ENCODE peak calls at places on chromosomes 11 and 22, in nine cellular contexts. Y is CD4-positive, CD25-positive, alpha-beta regulatory T cell; L is psoas muscle; I is heart right ventricle; G is pancreas; O is effector memory CD4-positive, alpha-beta T cell; K is neuronal stem cell; T is Panc1; F is GM23248. S is an unnamed sample. For H3K4me1, the result is how much of the 10 kb centered on the place peaks cover.

GRCh38 chr11:121321614-121322243 is 29.2 kb downstream of the SC5D start:
- DNase-seq in I (peak), T (peak), L (no peak), K (peak), Y (no peak), G (no peak), O (peak), F (peak), S (peak)

GRCh38 chr11:36130401-36130800 is 158.8 kb downstream of the COMMD9 start:
- DNase-seq in G (no peak), F (peak), I (no peak), K (no peak), L (no peak), Y (no peak), T (no peak), O (no peak), S (no peak)

GRCh38 chr11:126790550-126790981 is 210.0 kb downstream of the KIRREL3 start:
- DNase-seq in Y (no peak), I (no peak), K (no peak), O (no peak), F (peak), G (no peak), T (no peak), L (no peak), S (no peak)

GRCh38 chr11:46874586-46874985 is 28.5 kb upstream of the CKAP5 start:
- DNase-seq in O (no peak), Y (no peak), K (no peak), G (no peak), L (no peak), F (no peak), I (no peak), T (no peak), S (no peak)

GRCh38 chr11:10246991-10247390 is 47.0 kb downstream of the SBF2 start:
- DNase-seq in L (no peak), K (no peak), T (no peak), I (no peak), Y (no peak), F (peak), G (no peak), O (no peak), S (no peak)

GRCh38 chr11:2303627-2304155 is 1.9 kb downstream of the TSPAN32 start:
- DNase-seq in T (no peak), Y (no peak), L (peak), O (no peak), F (no peak), G (no peak), I (peak), K (no peak), S (no peak)

GRCh38 chr11:125001073-125001764 is 47.2 kb downstream of the CCDC15 start:
- DNase-seq in I (no peak), T (no peak), Y (no peak), O (no peak), G (no peak), F (peak), K (no peak), L (no peak), S (no peak)

GRCh38 chr11:119352857-119353260 is 6.4 kb upstream of the MFRP start:
- DNase-seq in I (peak), K (no peak), T (no peak), G (peak), L (peak), F (no peak), Y (no peak), O (no peak), S (no peak)

GRCh38 chr11:102293873-102294601 is 23.2 kb upstream of the BIRC3 start:
- DNase-seq in Y (no peak), I (no peak), G (no peak), F (peak), O (no peak), K (no peak), L (no peak), T (peak), S (peak)

GRCh38 chr11:17478064-17478463 is 1.4 kb upstream of the ABCC8 start:
- DNase-seq in G (no peak), Y (no peak), T (no peak), K (no peak), O (no peak), L (no peak), I (no peak), F (peak), S (no peak)

GRCh38 chr11:65538915-65539374 is 14.1 kb downstream of the SCYL1 start:
- DNase-seq in I (no peak), T (no peak), O (no peak), L (no peak), G (peak), F (peak), Y (no peak), K (no peak), S (no peak)

GRCh38 chr22:19870153-19871022 is 15.7 kb upstream of the GNB1L start:
- DNase-seq in Y (no peak), O (no peak), G (no peak), K (no peak), L (no peak), F (no peak), I (no peak), T (no peak), S (no peak)

GRCh38 chr22:20238567-20239062 is 29.5 kb downstream of the RTN4R start:
- DNase-seq in I (peak), L (peak), K (peak), O (peak), T (no peak), F (peak), G (peak), Y (peak), S (peak)

GRCh38 chr11:119363874-119364590 is 17.5 kb downstream of the USP2 start:
- DNase-seq in T (no peak), O (peak), Y (peak), I (no peak), K (peak), G (peak), F (peak), L (peak), S (peak)

GRCh38 chr11:2206291-2206690 is 34.7 kb upstream of the TH start:
- DNase-seq in T (no peak), G (no peak), K (no peak), L (peak), Y (no peak), F (no peak), I (no peak), O (no peak), S (peak)

GRCh38 chr11:62912268-62912667 is 8.9 kb downstream of the CHRM1 start:
- DNase-seq in F (no peak), O (no peak), K (no peak), T (no peak), L (no peak), G (no peak), Y (no peak), I (no peak), S (no peak)

GRCh38 chr11:80916180-80916811 is 1475.5 kb upstream of the TENM4 start:
- DNase-seq in O (no peak), F (no peak), T (no peak), G (no peak), L (no peak), K (no peak), Y (no peak), I (no peak), S (no peak)

GRCh38 chr11:129313588-129314288 is 61.9 kb upstream of the BARX2 start:
- DNase-seq in L (no peak), G (no peak), I (no peak), T (no peak), O (no peak), K (no peak), F (peak), Y (no peak), S (no peak)

GRCh38 chr11:2775626-2776350 is 76.0 kb upstream of the KCNQ1OT1 start:
- DNase-seq in T (no peak), I (peak), K (no peak), G (peak), O (no peak), L (peak), Y (no peak), F (no peak), S (peak)

GRCh38 chr22:41888638-41889200 is 26.2 kb downstream of the SHISA8 start:
- DNase-seq in G (no peak), Y (no peak), F (peak), L (no peak), I (no peak), O (no peak), K (no peak), T (no peak), S (no peak)

GRCh38 chr11:34586655-34587281 is 34.1 kb upstream of the EHF start:
- DNase-seq in Y (no peak), L (no peak), G (no peak), O (no peak), I (no peak), T (peak), K (no peak), F (no peak), S (no peak)

GRCh38 chr11:102929966-102930365 is 25.6 kb downstream of the MMP13 start:
- DNase-seq in L (no peak), G (no peak), F (no peak), I (no peak), T (no peak), Y (no peak), O (no peak), K (no peak), S (no peak)

GRCh38 chr11:111352235-111352746 is 26.8 kb downstream of the POU2AF1 start:
- DNase-seq in L (no peak), G (no peak), I (no peak), Y (no peak), T (no peak), O (no peak), K (no peak), F (no peak), S (no peak)

GRCh38 chr11:75031771-75032549 is 43.2 kb downstream of the NEU3 start:
- DNase-seq in K (peak), T (no peak), F (peak), L (peak), Y (peak), O (peak), I (peak), G (peak), S (peak)

GRCh38 chr11:109796253-109796652 is 296.9 kb upstream of the ZC3H12C start:
- DNase-seq in Y (no peak), I (no peak), L (no peak), G (no peak), O (no peak), K (no peak), T (no peak), F (no peak), S (no peak)

GRCh38 chr11:111064118-111064517 is 181.4 kb upstream of the POU2AF2 start:
- DNase-seq in F (peak), Y (no peak), G (no peak), T (no peak), O (no peak), K (no peak), I (no peak), L (no peak), S (no peak)

GRCh38 chr11:46302866-46303265 is 25.4 kb downstream of the CREB3L1 start:
- DNase-seq in F (no peak), K (no peak), G (no peak), Y (no peak), I (no peak), T (no peak), L (no peak), O (no peak), S (no peak)

GRCh38 chr22:49566693-49567092 is 261.0 kb downstream of the BRD1 start:
- DNase-seq in I (no peak), T (no peak), K (no peak), O (no peak), G (no peak), F (no peak), L (peak), Y (no peak), S (no peak)

GRCh38 chr22:20783844-20784723 is 10.2 kb downstream of the SERPIND1 start:
- DNase-seq in L (no peak), K (peak), I (peak), O (peak), F (peak), T (peak), G (no peak), Y (peak), S (peak)

GRCh38 chr11:128476729-128477128 is 110.6 kb downstream of the ETS1 start:
- DNase-seq in I (no peak), K (no peak), Y (peak), F (no peak), T (no peak), O (peak), L (no peak), G (no peak), S (peak)

GRCh38 chr11:120104041-120104440 is 33.9 kb downstream of the TRIM29 start:
- DNase-seq in K (no peak), F (no peak), L (no peak), I (no peak), T (no peak), O (no peak), G (no peak), Y (no peak), S (no peak)

GRCh38 chr11:73141031-73141308 is 1.1 kb downstream of the FCHSD2 start:
- DNase-seq in Y (no peak), T (no peak), I (no peak), G (no peak), L (peak), O (no peak), K (peak), F (peak), S (peak)

GRCh38 chr11:73143126-73143838 is 1.2 kb upstream of the FCHSD2 start:
- DNase-seq in L (no peak), G (no peak), K (no peak), Y (no peak), T (no peak), O (no peak), F (peak), I (no peak), S (no peak)

GRCh38 chr11:73140213-73141030 is 1.7 kb downstream of the FCHSD2 start:
- DNase-seq in T (no peak), K (peak), Y (no peak), L (no peak), I (peak), F (peak), G (no peak), O (no peak), S (peak)

GRCh38 chr11:73142128-73142377 is at the start of gene FCHSD2:
- DNase-seq in Y (no peak), G (no peak), T (no peak), O (no peak), F (no peak), L (no peak), K (no peak), I (no peak), S (no peak)

GRCh38 chr11:73141309-73142127 is 600 bp downstream of the FCHSD2 start:
- DNase-seq in G (peak), F (peak), Y (peak), L (peak), I (peak), T (no peak), O (peak), K (peak), S (peak)
- H3K4me1 ChIP-seq in G (under half), F (under half), Y (under half), L (under half), I (half or more), T (under half), O (under half), K (under half), S (under half)

DNA sequence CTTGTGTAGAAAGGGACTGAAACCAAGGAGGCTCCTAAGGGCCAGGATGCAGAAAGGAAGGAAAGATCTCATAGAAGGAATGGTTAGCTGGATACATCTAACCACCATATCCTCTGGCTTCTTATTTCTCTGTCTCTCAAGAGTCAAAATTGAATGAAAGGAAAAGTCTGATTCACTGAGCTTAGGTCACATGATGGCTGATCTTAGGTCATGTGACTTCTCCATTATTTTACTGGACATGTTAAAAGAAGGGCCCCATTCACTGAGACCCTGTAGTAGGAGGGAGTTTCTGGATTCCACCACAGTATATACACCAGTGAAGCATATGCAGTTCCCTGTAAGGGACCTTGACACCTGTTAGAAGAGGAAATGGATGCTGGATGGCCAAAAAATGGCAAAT is 516.6 kb downstream of the NELL1 start:
- DNase-seq in O (no peak), L (no peak), F (no peak), Y (no peak), G (no peak), I (no peak), K (no peak), T (no peak), S (no peak)
- H3K4me1 ChIP-seq in O (under half), L (under half), F (under half), Y (under half), G (under half), I (under half), K (under half), T (under half), S (under half)

DNA sequence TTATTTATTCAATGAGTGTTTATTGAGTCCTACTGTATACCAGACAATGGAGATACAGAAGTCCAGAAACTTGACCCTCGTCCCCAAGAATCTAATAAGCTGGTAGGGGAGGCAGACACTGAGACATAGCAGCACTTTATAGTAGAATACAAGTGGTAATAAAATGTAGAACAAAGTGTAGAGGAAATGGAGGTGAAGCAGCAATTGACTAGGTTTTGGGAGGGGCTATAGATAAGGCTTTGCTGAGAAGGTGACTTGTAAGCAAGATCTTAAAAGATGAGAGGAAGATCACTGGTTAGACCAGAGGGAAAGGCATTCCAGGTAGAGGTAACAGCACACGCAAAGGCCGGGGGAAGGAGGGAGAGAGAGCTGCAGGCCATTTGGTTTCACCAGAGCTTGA is 57.3 kb downstream of the ZBTB16 start:
- DNase-seq in O (no peak), L (no peak), G (no peak), Y (no peak), I (no peak), F (no peak), K (no peak), T (no peak), S (no peak)
- H3K4me1 ChIP-seq in O (under half), L (half or more), G (under half), Y (under half), I (half or more), F (under half), K (under half), T (under half), S (under half)

DNA sequence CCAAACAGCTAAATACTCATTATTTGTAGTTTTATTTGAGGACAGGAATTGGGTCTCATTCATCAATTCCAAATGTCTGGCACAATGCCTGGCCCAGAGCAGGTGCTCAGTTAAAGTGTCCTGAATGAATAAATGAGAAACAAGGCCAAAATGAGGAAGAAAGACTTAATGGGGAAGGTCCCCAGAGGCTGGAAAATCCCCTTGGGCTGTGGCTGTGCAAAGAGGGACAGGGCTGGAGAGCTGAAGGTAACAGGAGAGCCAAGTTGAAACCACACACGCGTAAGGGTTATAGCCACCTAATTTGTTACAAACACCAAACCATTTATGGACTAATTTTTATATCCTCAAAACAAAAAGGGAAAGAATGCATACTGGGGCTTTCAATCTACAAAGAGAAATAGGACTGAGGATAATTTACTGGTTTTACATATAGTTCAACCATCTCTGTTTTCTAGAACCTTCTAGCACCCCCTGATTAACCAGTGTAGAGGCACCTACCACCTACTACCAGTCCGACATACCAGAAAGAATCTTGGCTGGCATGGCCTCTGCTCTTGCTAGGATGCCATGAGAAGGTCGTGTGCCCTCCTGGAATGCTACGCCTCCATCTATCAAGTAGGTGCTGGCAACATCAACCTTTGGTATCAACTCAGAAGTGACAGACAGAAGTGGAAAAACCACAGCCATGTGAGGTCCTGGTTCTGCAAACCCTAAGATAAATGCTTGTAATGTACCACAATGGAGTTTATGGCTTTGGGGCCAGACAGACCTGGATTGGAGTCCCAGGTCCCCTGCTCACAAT is 28.4 kb downstream of the MYH9 start:
- DNase-seq in I (no peak), T (no peak), Y (no peak), F (no peak), O (no peak), L (no peak), K (no peak), G (no peak), S (no peak)
- H3K4me1 ChIP-seq in I (half or more), T (half or more), Y (half or more), F (half or more), O (half or more), L (half or more), K (under half), G (half or more), S (half or more)

GRCh38 chr22:46068908-46069481 is 81.3 kb upstream of the PPARA start:
- DNase-seq in O (no peak), K (no peak), T (no peak), Y (no peak), G (peak), F (peak), L (peak), I (no peak), S (no peak)

GRCh38 chr22:46068176-46068907 is 82.0 kb upstream of the PPARA start:
- DNase-seq in F (peak), O (no peak), G (no peak), K (no peak), L (no peak), Y (no peak), T (no peak), I (no peak), S (no peak)

GRCh38 chr22:46065733-46066454 is 84.4 kb upstream of the PPARA start:
- DNase-seq in T (no peak), F (peak), I (no peak), L (no peak), G (no peak), Y (no peak), K (no peak), O (no peak), S (no peak)

GRCh38 chr22:46066691-46067090 is 83.6 kb upstream of the PPARA start:
- DNase-seq in L (peak), O (no peak), Y (no peak), G (peak), F (peak), K (no peak), I (no peak), T (no peak), S (no peak)

GRCh38 chr22:46067159-46068111 is 82.9 kb upstream of the PPARA start:
- DNase-seq in I (no peak), L (peak), Y (no peak), T (no peak), K (no peak), F (peak), G (no peak), O (no peak), S (no peak)
- H3K4me1 ChIP-seq in I (half or more), L (under half), Y (under half), T (under half), K (under half), F (half or more), G (under half), O (under half), S (under half)

GRCh38 chr11:44377121-44377520 is 67.2 kb upstream of the ALX4 start:
- DNase-seq in F (no peak), Y (no peak), T (no peak), I (no peak), K (no peak), L (no peak), G (no peak), O (no peak), S (no peak)
- H3K4me1 ChIP-seq in F (under half), Y (under half), T (under half), I (under half), K (under half), L (under half), G (under half), O (under half), S (under half)

S was measured in naive thymus-derived CD4-positive, alpha-beta T cell.